ENCODE peak calls at places on chromosomes 6 and 20, in ten cellular contexts. F is LHCN-M2; L is GM23338; D is suprapubic skin; H is naive B cell; P is retina; U is activated CD4-positive, alpha-beta T cell treated with anti-CD3 and anti-CD28 coated beads, Interleukin-2, amount 50 U/mL, for 24 hours; E is ACHN; Q is GM12865; S is Right ventricle myocardium superior. C is an unnamed sample.

GRCh38 chr20:858011-858410 is 24.5 kb downstream of the FAM110A start:
- DNase-seq in F (no peak), L (no peak), D (no peak), H (no peak), P (no peak), U (no peak), E (no peak), Q (no peak), S (no peak), C (no peak)

GRCh38 chr6:109420751-109421150 is 19.7 kb downstream of the PPIL6 start:
- DNase-seq in F (no peak), L (no peak), D (no peak), H (no peak), P (no peak), U (no peak), E (peak; percentile 76), Q (no peak), S (no peak), C (no peak)

GRCh38 chr20:20237093-20237959 is 130.6 kb upstream of the INSM1 start:
- DNase-seq in F (peak; percentile 36), L (peak; percentile 81), D (no peak), H (no peak), P (peak; percentile 50), U (no peak), E (peak; percentile 37), Q (peak; percentile 59), S (no peak), C (no peak)

GRCh38 chr20:58003525-58003924 is 224.9 kb downstream of the ANKRD60 start:
- DNase-seq in F (no peak), L (no peak), D (no peak), H (no peak), P (no peak), U (no peak), E (no peak), Q (peak; percentile 6), S (no peak), C (no peak)

GRCh38 chr20:49275634-49276033 is 2.2 kb downstream of the ZNFX1 start:
- DNase-seq in F (no peak), L (no peak), D (no peak), H (no peak), P (no peak), U (no peak), E (peak; percentile 76), Q (no peak), S (no peak), C (no peak)

GRCh38 chr6:138219398-138219797 is 1.1 kb upstream of the PBOV1 start:
- DNase-seq in F (no peak), L (no peak), D (no peak), H (no peak), P (no peak), U (no peak), E (no peak), Q (no peak), S (no peak), C (no peak)

GRCh38 chr6:81909162-81909561 is 156.7 kb upstream of the TENT5A start:
- DNase-seq in F (no peak), L (no peak), D (no peak), H (no peak), P (no peak), U (no peak), E (no peak), Q (no peak), S (no peak), C (no peak)

GRCh38 chr20:48904566-48905321 is 16.8 kb upstream of the ARFGEF2 start:
- DNase-seq in F (peak; percentile 63), L (peak; percentile 82), D (no peak), H (peak; percentile 60), P (peak; percentile 81), U (peak; percentile 35), E (peak; percentile 58), Q (peak; percentile 83), S (no peak), C (peak; percentile 56)

GRCh38 chr6:121216928-121217327 is 117.4 kb downstream of the TBC1D32 start:
- DNase-seq in F (peak; percentile 93), L (no peak), D (no peak), H (no peak), P (no peak), U (no peak), E (no peak), Q (no peak), S (no peak), C (no peak)

GRCh38 chr6:151808331-151809241 is 1.1 kb downstream of the ESR1 start:
- DNase-seq in F (no peak), L (peak; percentile 56), D (no peak), H (no peak), P (peak; percentile 59), U (no peak), E (no peak), Q (no peak), S (no peak), C (peak; percentile 51)

GRCh38 chr6:145752638-145753037 is 17.3 kb upstream of the EPM2A start:
- DNase-seq in F (no peak), L (no peak), D (no peak), H (no peak), P (no peak), U (no peak), E (no peak), Q (no peak), S (no peak), C (no peak)

GRCh38 chr20:54208492-54209044 is 681 bp downstream of the PFDN4 start:
- DNase-seq in F (peak; percentile 61), L (peak; percentile 45), D (peak; percentile 73), H (no peak), P (peak; percentile 77), U (peak; percentile 6), E (peak; percentile 22), Q (peak; percentile 23), S (no peak), C (no peak)

GRCh38 chr6:125018136-125018535 is 55.9 kb downstream of the RNF217 start:
- DNase-seq in F (no peak), L (no peak), D (no peak), H (no peak), P (no peak), U (no peak), E (no peak), Q (no peak), S (no peak), C (no peak)

GRCh38 chr20:47316776-47317126 is 39.7 kb downstream of the ZMYND8 start:
- DNase-seq in F (no peak), L (no peak), D (no peak), H (no peak), P (no peak), U (no peak), E (no peak), Q (no peak), S (no peak), C (no peak)

GRCh38 chr6:109678240-109678639 is 12.8 kb downstream of the AK9 start:
- DNase-seq in F (no peak), L (no peak), D (no peak), H (no peak), P (no peak), U (no peak), E (no peak), Q (no peak), S (no peak), C (no peak)

GRCh38 chr6:85449388-85449817 is 480 bp upstream of the NT5E start:
- DNase-seq in F (peak; percentile 91), L (peak; percentile 63), D (no peak), H (peak; percentile 67), P (no peak), U (no peak), E (peak; percentile 75), Q (peak; percentile 91), S (no peak), C (peak; percentile 51)

GRCh38 chr6:38554700-38555413 is 84.9 kb downstream of the BTBD9 start:
- DNase-seq in F (peak; percentile 65), L (peak; percentile 11), D (no peak), H (no peak), P (no peak), U (no peak), E (peak; percentile 13), Q (no peak), S (no peak), C (no peak)

GRCh38 chr20:19849341-19850189 is 91.5 kb downstream of the RIN2 start:
- DNase-seq in F (no peak), L (no peak), D (no peak), H (no peak), P (peak; percentile 35), U (no peak), E (no peak), Q (no peak), S (no peak), C (no peak)